ENCODE peak calls at places on chromosomes 16 and 17, in six cellular contexts. One of them, this sample, is unnamed.

GRCh38 chr17:76271669-76272540 is 6.8 kb downstream of the UBALD2 start:
- DNase-seq in left ventricle myocardium inferior: no peak
- DNase-seq in dermis microvascular lymphatic vessel endothelial cell: peak
- DNase-seq in non-pigmented ciliary epithelial cell: no peak
- DNase-seq in T-helper 17 cell: peak
- DNase-seq in Right ventricle myocardium superior: no peak
- DNase-seq in this sample: no peak

GRCh38 chr17:73531171-73531570 is 113.1 kb downstream of the SDK2 start:
- DNase-seq in left ventricle myocardium inferior: no peak
- DNase-seq in dermis microvascular lymphatic vessel endothelial cell: no peak
- DNase-seq in non-pigmented ciliary epithelial cell: no peak
- DNase-seq in T-helper 17 cell: no peak
- DNase-seq in Right ventricle myocardium superior: no peak
- DNase-seq in this sample: no peak

GRCh38 chr16:48276102-48276501 is 28.8 kb upstream of the ABCC11 start:
- DNase-seq in left ventricle myocardium inferior: no peak
- DNase-seq in dermis microvascular lymphatic vessel endothelial cell: peak
- DNase-seq in non-pigmented ciliary epithelial cell: peak
- DNase-seq in T-helper 17 cell: no peak
- DNase-seq in Right ventricle myocardium superior: no peak
- DNase-seq in this sample: no peak

GRCh38 chr16:12173121-12173520 is 196.6 kb downstream of the SNX29 start:
- DNase-seq in left ventricle myocardium inferior: no peak
- DNase-seq in dermis microvascular lymphatic vessel endothelial cell: no peak
- DNase-seq in non-pigmented ciliary epithelial cell: no peak
- DNase-seq in T-helper 17 cell: no peak
- DNase-seq in Right ventricle myocardium superior: no peak
- DNase-seq in this sample: no peak

GRCh38 chr16:77788196-77789084 is at the start of gene VAT1L:
- DNase-seq in left ventricle myocardium inferior: peak
- DNase-seq in dermis microvascular lymphatic vessel endothelial cell: peak
- DNase-seq in non-pigmented ciliary epithelial cell: no peak
- DNase-seq in T-helper 17 cell: no peak
- DNase-seq in Right ventricle myocardium superior: peak
- DNase-seq in this sample: peak

GRCh38 chr17:44115585-44116415 is 7.6 kb downstream of the HDAC5 start:
- DNase-seq in left ventricle myocardium inferior: no peak
- DNase-seq in dermis microvascular lymphatic vessel endothelial cell: peak
- DNase-seq in non-pigmented ciliary epithelial cell: no peak
- DNase-seq in T-helper 17 cell: no peak
- DNase-seq in Right ventricle myocardium superior: peak
- DNase-seq in this sample: no peak

GRCh38 chr16:50781043-50781442 is 39.2 kb downstream of the CYLD start:
- DNase-seq in left ventricle myocardium inferior: no peak
- DNase-seq in dermis microvascular lymphatic vessel endothelial cell: no peak
- DNase-seq in non-pigmented ciliary epithelial cell: no peak
- DNase-seq in T-helper 17 cell: no peak
- DNase-seq in Right ventricle myocardium superior: no peak
- DNase-seq in this sample: no peak

GRCh38 chr17:15444805-15445204 is 22.6 kb downstream of the CDRT4 start:
- DNase-seq in left ventricle myocardium inferior: no peak
- DNase-seq in dermis microvascular lymphatic vessel endothelial cell: peak
- DNase-seq in non-pigmented ciliary epithelial cell: no peak
- DNase-seq in T-helper 17 cell: no peak
- DNase-seq in Right ventricle myocardium superior: no peak
- DNase-seq in this sample: no peak

GRCh38 chr17:82371333-82372062 is at the start of gene UTS2R:
- DNase-seq in left ventricle myocardium inferior: no peak
- DNase-seq in dermis microvascular lymphatic vessel endothelial cell: no peak
- DNase-seq in non-pigmented ciliary epithelial cell: no peak
- DNase-seq in T-helper 17 cell: no peak
- DNase-seq in Right ventricle myocardium superior: peak
- DNase-seq in this sample: no peak

GRCh38 chr16:66360624-66361324 is 5.7 kb upstream of the CDH5 start:
- DNase-seq in left ventricle myocardium inferior: peak
- DNase-seq in dermis microvascular lymphatic vessel endothelial cell: peak
- DNase-seq in non-pigmented ciliary epithelial cell: no peak
- DNase-seq in T-helper 17 cell: no peak
- DNase-seq in Right ventricle myocardium superior: no peak
- DNase-seq in this sample: no peak

GRCh38 chr17:13415877-13416416 is 185.8 kb downstream of the HS3ST3A1 start:
- DNase-seq in left ventricle myocardium inferior: peak
- DNase-seq in dermis microvascular lymphatic vessel endothelial cell: no peak
- DNase-seq in non-pigmented ciliary epithelial cell: peak
- DNase-seq in T-helper 17 cell: no peak
- DNase-seq in Right ventricle myocardium superior: peak
- DNase-seq in this sample: no peak

GRCh38 chr17:45956090-45956489 is 43.0 kb upstream of the STH start:
- DNase-seq in left ventricle myocardium inferior: no peak
- DNase-seq in dermis microvascular lymphatic vessel endothelial cell: no peak
- DNase-seq in non-pigmented ciliary epithelial cell: no peak
- DNase-seq in T-helper 17 cell: no peak
- DNase-seq in Right ventricle myocardium superior: no peak
- DNase-seq in this sample: no peak

GRCh38 chr16:80988756-80989155 is 17.9 kb downstream of the CMC2 start:
- DNase-seq in left ventricle myocardium inferior: no peak
- DNase-seq in dermis microvascular lymphatic vessel endothelial cell: no peak
- DNase-seq in non-pigmented ciliary epithelial cell: no peak
- DNase-seq in T-helper 17 cell: no peak
- DNase-seq in Right ventricle myocardium superior: no peak
- DNase-seq in this sample: no peak

GRCh38 chr16:13607289-13607688 is 312.7 kb upstream of the ERCC4 start:
- DNase-seq in left ventricle myocardium inferior: no peak
- DNase-seq in dermis microvascular lymphatic vessel endothelial cell: no peak
- DNase-seq in non-pigmented ciliary epithelial cell: no peak
- DNase-seq in T-helper 17 cell: no peak
- DNase-seq in Right ventricle myocardium superior: no peak
- DNase-seq in this sample: no peak

GRCh38 chr16:55433030-55433429 is 46.0 kb upstream of the MMP2 start:
- DNase-seq in left ventricle myocardium inferior: no peak
- DNase-seq in dermis microvascular lymphatic vessel endothelial cell: no peak
- DNase-seq in non-pigmented ciliary epithelial cell: no peak
- DNase-seq in T-helper 17 cell: no peak
- DNase-seq in Right ventricle myocardium superior: no peak
- DNase-seq in this sample: no peak